ENCODE peak calls at places on chromosomes 5 and 9, in six cellular contexts. W is HT-29, L is amniotic epithelial cell, X is NCI-H1092 treated with DMSO at 0.1 percent for 48 hours, Q is OCI-LY7, A is G401. T is an unnamed sample.

GRCh38 chr9:93052791-93053540 is 5.5 kb upstream of the SUSD3 start:
- DNase-seq in A (no peak), Q (no peak), X (peak), W (no peak), L (no peak), T (no peak)

GRCh38 chr9:6054280-6055099 is 39.1 kb upstream of the RANBP6 start:
- DNase-seq in W (peak), A (peak), X (peak), L (peak), Q (peak), T (peak)

GRCh38 chr5:134524826-134525686 is at the start of gene JADE2:
- DNase-seq in A (peak), X (no peak), Q (peak), L (peak), W (peak), T (peak)

GRCh38 chr5:29162297-29162696 is 2031.2 kb upstream of the CDH6 start:
- DNase-seq in L (no peak), X (peak), W (no peak), A (no peak), Q (no peak), T (no peak)

GRCh38 chr9:136886610-136887597 is 588 bp downstream of the TRAF2 start:
- DNase-seq in X (no peak), L (peak), Q (peak), A (no peak), W (no peak), T (peak)

GRCh38 chr5:38888023-38888422 is 42.2 kb downstream of the OSMR start:
- DNase-seq in W (no peak), A (no peak), X (no peak), Q (no peak), L (no peak), T (no peak)

GRCh38 chr9:137973829-137974416 is 96.3 kb downstream of the CACNA1B start:
- DNase-seq in W (no peak), L (no peak), Q (no peak), A (no peak), X (no peak), T (no peak)

GRCh38 chr9:121780641-121781040 is 129.2 kb downstream of the DAB2IP start:
- DNase-seq in A (peak), L (no peak), W (no peak), X (no peak), Q (no peak), T (no peak)

T was measured in GM12865.